ENCODE peak calls at places on chromosomes 11 and 22, in nine cellular contexts. U is HL-60; C is GM04504; E is GM04503; Z is HuH-7.5; V is testis; N is activated CD4-positive, alpha-beta memory T cell treated with anti-CD3 and anti-CD28 coated beads, Interleukin-2, amount 10 ng/mL, durations not matched to agents 7 days and 5 days; B is activated CD4-positive, alpha-beta T cell treated with anti-CD3 and anti-CD28 coated beads for 24 hours; R is HEK293T. T is an unnamed sample.

GRCh38 chr11:116697639-116698038 is 75.1 kb downstream of the BUD13 start:
- DNase-seq in Z (no peak), V (peak), U (no peak), R (no peak), N (peak), B (no peak), E (no peak), C (no peak), T (no peak)

GRCh38 chr22:44545773-44546172 is 47.7 kb upstream of the RTL6 start:
- DNase-seq in V (no peak), C (no peak), R (no peak), N (no peak), E (no peak), U (no peak), Z (no peak), B (no peak), T (no peak)

GRCh38 chr11:118911880-118912741 is 13.6 kb downstream of the BCL9L start:
- DNase-seq in N (peak), C (no peak), E (no peak), R (peak), Z (no peak), U (no peak), B (peak), V (peak), T (no peak)

GRCh38 chr22:48896766-48897637 is 930.7 kb downstream of the BRD1 start:
- DNase-seq in C (no peak), Z (no peak), R (no peak), V (no peak), N (peak), E (no peak), U (no peak), B (no peak), T (no peak)

GRCh38 chr22:37681556-37682049 is 4.5 kb upstream of the NOL12 start:
- DNase-seq in E (no peak), B (peak), C (peak), V (peak), Z (peak), U (peak), R (peak), N (peak), T (peak)

GRCh38 chr11:28674432-28675076 is 566.4 kb downstream of the METTL15 start:
- DNase-seq in E (peak), V (no peak), B (no peak), N (no peak), Z (no peak), C (peak), U (no peak), R (peak), T (peak)

GRCh38 chr11:64352099-64353005 is 6.6 kb upstream of the RPS6KA4 start:
- DNase-seq in R (no peak), B (no peak), U (no peak), C (no peak), N (no peak), Z (no peak), E (no peak), V (no peak), T (no peak)

GRCh38 chr11:62081378-62082291 is 42.2 kb upstream of the INCENP start:
- DNase-seq in U (peak), Z (peak), E (no peak), B (peak), C (peak), V (peak), N (peak), R (peak), T (peak)

GRCh38 chr11:61138940-61139339 is 22.3 kb downstream of the VPS37C start:
- DNase-seq in V (no peak), B (no peak), R (no peak), U (no peak), Z (no peak), E (no peak), C (no peak), N (no peak), T (peak)

GRCh38 chr22:23888615-23889401 is 5.4 kb upstream of the MIF start:
- DNase-seq in B (no peak), Z (peak), C (no peak), N (no peak), V (no peak), R (peak), U (no peak), E (no peak), T (no peak)

GRCh38 chr11:102763440-102763839 is 17.0 kb downstream of the MMP10 start:
- DNase-seq in E (no peak), N (no peak), V (no peak), U (no peak), Z (no peak), B (no peak), R (no peak), C (no peak), T (no peak)

GRCh38 chr11:66232769-66233168 is 35.7 kb upstream of the RAB1B start:
- DNase-seq in Z (no peak), U (no peak), B (no peak), R (no peak), C (no peak), V (no peak), N (no peak), E (no peak), T (no peak)

GRCh38 chr11:26993965-26994446 is at the start of gene FIBIN:
- DNase-seq in V (peak), B (no peak), E (no peak), N (no peak), C (no peak), Z (peak), U (no peak), R (peak), T (no peak)

GRCh38 chr22:40407831-40408717 is 37.7 kb downstream of the SGSM3 start:
- DNase-seq in U (no peak), E (no peak), V (no peak), Z (no peak), R (no peak), C (no peak), N (no peak), B (no peak), T (no peak)

T was measured in AG09309.